ENCODE peak calls at places on chromosomes 1 and 21, in ten cellular contexts. R is D341Med; U is Ammon's horn; V is stimulated activated CD8-positive, alpha-beta memory T cell treated with anti-CD3 and anti-CD28 coated beads, Interleukin-4, amount 100 ng/mL, for 24 hours; K is caudate nucleus; X is bronchial epithelial cell; D is GM23248; T is activated T-helper 9 cell treated with anti-CD3 and anti-CD28 coated beads, Interleukin-2, amount 50 U/mL, for 16 hours; I is SK-N-DZ; W is nephron progenitor cell. N is an unnamed sample.

GRCh38 chr21:45539796-45540600 is 2.2 kb downstream of the SLC19A1 start:
- DNase-seq in K (no peak), X (no peak), R (peak), V (no peak), T (no peak), U (no peak), D (no peak), I (no peak), W (no peak), N (no peak)

GRCh38 chr21:32974653-32975052 is 51.1 kb upstream of the OLIG2 start:
- DNase-seq in R (no peak), U (no peak), X (no peak), I (no peak), T (no peak), K (no peak), V (no peak), W (no peak), D (no peak), N (no peak)

GRCh38 chr21:36908260-36908908 is 58.1 kb downstream of the HLCS start:
- DNase-seq in U (no peak), T (no peak), I (no peak), K (no peak), V (no peak), R (no peak), W (no peak), X (peak), D (peak), N (no peak)

GRCh38 chr1:62716397-62716796 is 28.2 kb upstream of the DOCK7 start:
- DNase-seq in V (no peak), X (peak), W (no peak), I (no peak), U (no peak), K (no peak), T (no peak), R (no peak), D (peak), N (no peak)

GRCh38 chr1:218496561-218496960 is 151.4 kb downstream of the TGFB2 start:
- DNase-seq in X (peak), T (no peak), I (no peak), W (no peak), R (no peak), V (no peak), U (no peak), D (peak), K (no peak), N (no peak)

GRCh38 chr1:219420913-219421312 is 192.0 kb downstream of the ZC3H11B start:
- DNase-seq in V (no peak), K (no peak), I (no peak), D (no peak), W (no peak), X (no peak), T (no peak), R (no peak), U (no peak), N (no peak)

GRCh38 chr21:42377211-42377950 is 11.0 kb upstream of the TFF1 start:
- DNase-seq in I (no peak), D (no peak), V (no peak), W (no peak), K (no peak), U (no peak), R (no peak), X (no peak), T (no peak), N (no peak)

GRCh38 chr1:215146252-215146975 is 63.9 kb downstream of the KCNK2 start:
- DNase-seq in K (no peak), W (peak), X (peak), V (no peak), I (peak), U (no peak), R (peak), T (no peak), D (peak), N (no peak)

GRCh38 chr1:84573967-84574842 is at the start of gene CTBS:
- DNase-seq in W (peak), V (peak), R (peak), K (peak), D (peak), T (peak), X (peak), I (peak), U (peak), N (peak)

GRCh38 chr1:233240367-233240766 is 55.2 kb downstream of the PCNX2 start:
- DNase-seq in I (no peak), T (no peak), V (no peak), D (peak), R (no peak), W (no peak), X (no peak), K (no peak), U (no peak), N (no peak)

N was measured in occipital lobe.